ENCODE peak calls at places on chromosome 22, in six cellular contexts. J, K, E, G, F and A are unnamed samples.

GRCh38 chr22:24594569-24595120 is 1.8 kb upstream of the LRRC75B start:
- DNase-seq in J (no peak), K (no peak), E (no peak), G (no peak), F (no peak), A (no peak)

GRCh38 chr22:34105461-34106062 is 185.3 kb upstream of the LARGE1 start:
- DNase-seq in J (peak), K (no peak), E (peak), G (no peak), F (no peak), A (no peak)

GRCh38 chr22:42050641-42051040 is 20.0 kb downstream of the NAGA start:
- DNase-seq in J (no peak), K (no peak), E (no peak), G (no peak), F (no peak), A (no peak)

GRCh38 chr22:36052505-36052941 is 23.9 kb upstream of the RBFOX2 start:
- DNase-seq in J (no peak), K (no peak), E (peak), G (no peak), F (peak), A (no peak)

GRCh38 chr22:21980547-21980946 is 2.0 kb downstream of the TOP3B start:
- DNase-seq in J (no peak), K (no peak), E (no peak), G (no peak), F (no peak), A (no peak)

GRCh38 chr22:19056951-19057401 is 65.2 kb downstream of the DGCR2 start:
- DNase-seq in J (no peak), K (no peak), E (no peak), G (no peak), F (no peak), A (no peak)

GRCh38 chr22:46588279-46589140 is 31.7 kb upstream of the GRAMD4 start:
- DNase-seq in J (peak), K (no peak), E (no peak), G (no peak), F (no peak), A (no peak)

GRCh38 chr22:39994566-39995345 is at the start of gene FAM83F:
- DNase-seq in J (peak), K (no peak), E (no peak), G (no peak), F (no peak), A (no peak)

GRCh38 chr22:24433868-24434471 is 6.6 kb downstream of the ADORA2A start:
- DNase-seq in J (peak), K (no peak), E (peak), G (no peak), F (peak), A (peak)

GRCh38 chr22:23622634-23623033 is 9.5 kb downstream of the DRICH1 start:
- DNase-seq in J (no peak), K (no peak), E (no peak), G (no peak), F (peak), A (no peak)

GRCh38 chr22:46769191-46769675 is 6.8 kb downstream of the TBC1D22A start:
- DNase-seq in J (peak), K (no peak), E (no peak), G (no peak), F (no peak), A (no peak)

GRCh38 chr22:19766235-19766505 is 5.6 kb downstream of the TBX1 start:
- DNase-seq in J (no peak), K (no peak), E (no peak), G (no peak), F (no peak), A (no peak)

GRCh38 chr22:39459681-39460080 is 2.9 kb downstream of the MGAT3 start:
- DNase-seq in J (no peak), K (no peak), E (no peak), G (no peak), F (no peak), A (no peak)

GRCh38 chr22:19984201-19984753 is 32.3 kb downstream of the ARVCF start:
- DNase-seq in J (peak), K (peak), E (peak), G (no peak), F (peak), A (peak)

GRCh38 chr22:19641254-19641982 is 72.9 kb upstream of the SEPTIN5 start:
- DNase-seq in J (peak), K (no peak), E (peak), G (no peak), F (no peak), A (no peak)

GRCh38 chr22:41308544-41308947 is 7.2 kb downstream of the ZC3H7B start:
- DNase-seq in J (peak), K (no peak), E (no peak), G (no peak), F (no peak), A (peak)

GRCh38 chr22:42841444-42841843 is 15.6 kb downstream of the ARFGAP3 start:
- DNase-seq in J (no peak), K (no peak), E (no peak), G (no peak), F (peak), A (peak)

GRCh38 chr22:48580481-48580970 is 1247.1 kb downstream of the BRD1 start:
- DNase-seq in J (no peak), K (no peak), E (no peak), G (no peak), F (no peak), A (no peak)

GRCh38 chr22:25494774-25495173 is 69.7 kb upstream of the GRK3 start:
- DNase-seq in J (no peak), K (no peak), E (peak), G (no peak), F (no peak), A (no peak)

GRCh38 chr22:46457502-46458488 is 79.6 kb downstream of the CELSR1 start:
- DNase-seq in J (no peak), K (no peak), E (no peak), G (no peak), F (peak), A (no peak)

GRCh38 chr22:24175160-24175808 is 6.0 kb upstream of the SUSD2 start:
- DNase-seq in J (peak), K (no peak), E (peak), G (no peak), F (peak), A (peak)

GRCh38 chr22:23058481-23059336 is 11.6 kb upstream of the GNAZ start:
- DNase-seq in J (no peak), K (no peak), E (no peak), G (no peak), F (no peak), A (no peak)

GRCh38 chr22:49324527-49325491 is 502.9 kb downstream of the BRD1 start:
- DNase-seq in J (no peak), K (no peak), E (no peak), G (no peak), F (no peak), A (no peak)

GRCh38 chr22:48925450-48925849 is 902.2 kb downstream of the BRD1 start:
- DNase-seq in J (no peak), K (no peak), E (no peak), G (no peak), F (no peak), A (no peak)

GRCh38 chr22:49307071-49307830 is 520.4 kb downstream of the BRD1 start:
- DNase-seq in J (no peak), K (no peak), E (no peak), G (no peak), F (no peak), A (no peak)

GRCh38 chr22:19806213-19807160 is 45.9 kb downstream of the TBX1 start:
- DNase-seq in J (peak), K (no peak), E (no peak), G (no peak), F (no peak), A (peak)

GRCh38 chr22:49525776-49526535 is 301.7 kb downstream of the BRD1 start:
- DNase-seq in J (no peak), K (no peak), E (no peak), G (no peak), F (no peak), A (no peak)

GRCh38 chr22:20563464-20563906 is 56.1 kb downstream of the MED15 start:
- DNase-seq in J (no peak), K (no peak), E (no peak), G (no peak), F (no peak), A (no peak)

GRCh38 chr22:20444325-20444724 is 6.7 kb upstream of the SCARF2 start:
- DNase-seq in J (no peak), K (no peak), E (no peak), G (no peak), F (no peak), A (no peak)

GRCh38 chr22:19664951-19665783 is 49.1 kb upstream of the SEPTIN5 start:
- DNase-seq in J (no peak), K (no peak), E (no peak), G (no peak), F (no peak), A (no peak)

GRCh38 chr22:49009359-49010063 is 818.2 kb downstream of the BRD1 start:
- DNase-seq in J (no peak), K (no peak), E (no peak), G (no peak), F (no peak), A (no peak)

GRCh38 chr22:45972868-45973212 is 4.1 kb downstream of the WNT7B start:
- DNase-seq in J (no peak), K (no peak), E (no peak), G (no peak), F (no peak), A (no peak)

GRCh38 chr22:27814993-27815392 is 13.4 kb upstream of the MN1 start:
- DNase-seq in J (no peak), K (no peak), E (no peak), G (no peak), F (no peak), A (no peak)

GRCh38 chr22:45917146-45917545 is 59.8 kb downstream of the WNT7B start:
- DNase-seq in J (no peak), K (no peak), E (no peak), G (no peak), F (no peak), A (no peak)

GRCh38 chr22:48405741-48406140 is 1421.9 kb downstream of the BRD1 start:
- DNase-seq in J (no peak), K (no peak), E (no peak), G (no peak), F (no peak), A (no peak)

GRCh38 chr22:24230911-24231656 is 13.8 kb downstream of the GGT5 start:
- DNase-seq in J (peak), K (no peak), E (peak), G (no peak), F (no peak), A (no peak)

GRCh38 chr22:21816787-21817496 is 50.5 kb downstream of the MAPK1 start:
- DNase-seq in J (no peak), K (peak), E (no peak), G (peak), F (peak), A (peak)

GRCh38 chr22:43183496-43184263 is 3.3 kb downstream of the TTLL12 start:
- DNase-seq in J (no peak), K (peak), E (no peak), G (no peak), F (peak), A (peak)

GRCh38 chr22:31199187-31199586 is 12.9 kb upstream of the LIMK2 start:
- DNase-seq in J (no peak), K (no peak), E (no peak), G (no peak), F (no peak), A (no peak)
- TF ChIP-seq CTCF in J (no peak), K (no peak), E (no peak), G (no peak), F (no peak), A (no peak)

DNA sequence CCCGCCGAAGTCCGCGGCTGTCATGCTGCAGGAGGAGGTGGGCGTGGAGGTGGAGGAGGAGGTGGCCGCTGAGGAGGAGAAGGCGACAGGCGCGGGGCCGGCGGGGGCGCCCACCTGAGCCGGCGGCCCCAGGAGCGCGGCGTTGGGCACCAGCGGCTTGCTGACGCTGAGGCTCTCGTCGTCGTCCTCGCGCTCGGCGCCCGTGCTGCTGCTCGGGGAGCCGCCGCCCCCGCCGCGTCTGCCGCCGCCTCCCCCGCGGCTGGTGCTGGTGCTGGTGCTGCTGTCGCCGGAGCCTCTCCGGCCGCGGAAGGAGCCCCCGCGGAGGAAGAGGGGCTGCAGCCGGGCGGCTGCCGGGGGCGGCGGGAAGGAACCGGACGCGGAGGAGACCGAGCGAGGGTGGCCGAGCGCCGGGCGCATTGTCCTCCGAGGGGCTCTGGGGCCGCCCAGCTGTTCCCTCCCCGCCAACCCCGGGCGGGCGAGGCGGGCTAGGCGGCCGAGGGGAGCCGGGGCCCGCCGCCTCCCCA is 387 bp downstream of the TMEM121B start:
- DNase-seq in J (no peak), K (no peak), E (no peak), G (no peak), F (no peak), A (no peak)
- H3K4me3 ChIP-seq in J (no peak), K (peak), E (peak), G (peak), F (peak), A (peak)

GRCh38 chr22:44531487-44531886 is 33.5 kb upstream of the RTL6 start:
- DNase-seq in J (no peak), K (no peak), E (no peak), G (no peak), F (no peak), A (peak)

GRCh38 chr22:44532466-44533025 is 34.5 kb upstream of the RTL6 start:
- DNase-seq in J (no peak), K (no peak), E (no peak), G (no peak), F (no peak), A (no peak)

GRCh38 chr22:44535362-44536095 is 37.5 kb upstream of the RTL6 start:
- DNase-seq in J (no peak), K (no peak), E (no peak), G (no peak), F (no peak), A (no peak)

GRCh38 chr22:44536411-44536810 is 38.4 kb upstream of the RTL6 start:
- DNase-seq in J (no peak), K (no peak), E (no peak), G (no peak), F (no peak), A (no peak)

GRCh38 chr22:44534335-44534734 is 36.3 kb upstream of the RTL6 start:
- DNase-seq in J (no peak), K (no peak), E (no peak), G (no peak), F (no peak), A (no peak)
- TF ChIP-seq CTCF in J (no peak), K (no peak), E (no peak), G (no peak), F (no peak), A (no peak)

GRCh38 chr22:37907036-37907954 is 1.2 kb downstream of the MICALL1 start:
- DNase-seq in J (peak), K (no peak), E (no peak), G (no peak), F (peak), A (no peak)
- H3K4me3 ChIP-seq in J (peak), K (peak), E (peak), G (peak), F (peak), A (peak)

DNA sequence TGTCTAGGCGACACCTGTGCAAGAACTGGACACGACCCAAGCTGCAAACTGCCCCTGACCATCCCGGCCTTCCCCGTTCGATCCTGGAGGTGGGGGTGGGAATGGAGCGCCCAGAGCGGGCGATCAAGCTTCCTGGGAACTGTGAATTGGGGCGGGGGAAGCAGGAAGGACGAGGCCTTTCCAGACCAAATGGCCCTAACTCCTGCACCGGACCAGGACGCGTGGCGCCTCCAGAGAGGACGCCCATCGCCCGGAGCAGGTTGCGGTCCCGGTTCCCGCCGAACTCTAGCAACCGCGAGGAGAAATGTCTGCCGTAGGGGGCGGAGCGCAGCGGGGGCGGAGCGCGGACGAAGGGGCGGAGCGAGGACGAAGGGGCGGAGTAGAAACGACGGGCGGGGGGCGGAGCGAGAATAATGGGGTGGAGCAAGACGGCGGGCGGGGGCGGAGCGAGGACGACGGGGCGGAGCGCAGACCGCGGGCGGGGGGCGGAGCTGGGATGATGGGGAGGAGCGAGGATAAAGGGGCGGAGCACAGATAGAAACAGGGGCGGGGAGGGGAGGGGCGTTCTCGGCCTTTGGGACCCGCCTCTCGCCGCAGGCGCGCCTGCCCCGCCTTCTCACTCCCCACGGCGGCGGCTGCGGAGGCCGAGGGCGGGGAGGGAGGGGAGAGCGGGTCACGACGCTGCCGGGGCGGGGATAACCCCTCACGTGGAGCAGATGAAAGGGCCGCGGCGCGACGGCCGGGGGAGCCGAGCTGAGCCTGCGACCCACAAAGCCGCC is at the start of gene ZNRF3:
- DNase-seq in J (peak), K (peak), E (peak), G (peak), F (peak), A (peak)
- TF ChIP-seq CTCF in J (no peak), K (no peak), E (no peak), G (no peak), F (no peak), A (no peak)

DNA sequence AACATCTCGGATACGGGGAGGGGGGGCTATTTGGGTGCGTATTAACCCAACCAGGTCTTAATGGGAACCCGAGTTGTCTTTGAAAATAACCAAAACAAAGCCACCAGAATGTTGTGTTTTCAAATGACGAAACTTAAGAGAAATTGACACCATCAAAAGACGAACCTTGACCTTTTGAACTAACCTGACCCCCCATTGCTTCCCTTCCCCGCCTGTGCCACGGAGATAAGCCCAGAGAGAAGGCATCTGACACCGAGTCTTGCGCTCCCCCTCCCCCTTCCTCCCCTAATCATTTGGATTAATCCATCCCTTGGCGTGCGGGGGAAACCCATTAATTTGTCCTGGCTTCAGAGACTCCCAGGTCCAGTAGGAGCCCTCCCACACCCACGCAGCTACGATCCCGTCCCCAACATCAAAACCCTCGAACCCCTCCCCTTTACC is 4.5 kb upstream of the GCAT start:
- DNase-seq in J (no peak), K (no peak), E (no peak), G (no peak), F (no peak), A (no peak)
- H3K4me3 ChIP-seq in J (no peak), K (no peak), E (no peak), G (peak), F (no peak), A (no peak)

GRCh38 chr22:44360686-44361381 is 48.1 kb upstream of the SHISAL1 start:
- DNase-seq in J (peak), K (peak), E (no peak), G (peak), F (peak), A (peak)
- TF ChIP-seq CTCF in J (no peak), K (peak), E (no peak), G (peak), F (peak), A (peak)